ENCODE peak calls at places on chromosome 19, in seven cellular contexts. L, V, Q, G, U, J and R are unnamed samples.

GRCh38 chr19:34263745-34264237 is 9.4 kb downstream of the GARRE1 start:
- DNase-seq in V (no peak), U (no peak), J (no peak), Q (no peak), L (no peak), G (no peak), R (no peak)

GRCh38 chr19:1401138-1401888 is at the start of gene GAMT:
- DNase-seq in G (peak; percentile 27), J (peak; percentile 55), V (no peak), U (peak; percentile 73), Q (peak; percentile 88), L (no peak), R (peak; percentile 49)

GRCh38 chr19:40805258-40805868 is 6.4 kb downstream of the EGLN2 start:
- DNase-seq in G (peak; percentile 24), L (no peak), Q (no peak), U (no peak), J (no peak), V (no peak), R (no peak)

GRCh38 chr19:1811942-1812425 is at the start of gene ATP8B3:
- DNase-seq in Q (peak; percentile 100), G (peak; percentile 69), U (no peak), V (no peak), J (no peak), L (no peak), R (no peak)

GRCh38 chr19:2957160-2957559 is 12.4 kb upstream of the ZNF77 start:
- DNase-seq in L (no peak), U (no peak), V (no peak), J (no peak), Q (no peak), G (no peak), R (no peak)

GRCh38 chr19:47790398-47790814 is 11.9 kb downstream of the SELENOW start:
- DNase-seq in Q (peak; percentile 85), L (no peak), G (peak; percentile 84), V (peak; percentile 15), U (peak; percentile 96), J (peak; percentile 71), R (peak; percentile 86)

GRCh38 chr19:47512183-47512947 is 2.5 kb downstream of the NAPA start:
- DNase-seq in Q (no peak), J (peak; percentile 53), U (no peak), G (no peak), V (peak; percentile 27), L (no peak), R (no peak)

GRCh38 chr19:31432411-31432810 is 83.2 kb upstream of the TSHZ3 start:
- DNase-seq in J (no peak), Q (no peak), U (no peak), V (no peak), L (no peak), G (no peak), R (no peak)

GRCh38 chr19:51699170-51699569 is 6.0 kb downstream of the SPACA6 start:
- DNase-seq in V (no peak), J (no peak), L (no peak), G (no peak), Q (no peak), U (no peak), R (no peak)

GRCh38 chr19:15187026-15188007 is 13.5 kb downstream of the NOTCH3 start:
- DNase-seq in L (no peak), G (no peak), V (no peak), U (peak; percentile 27), Q (peak; percentile 51), J (no peak), R (no peak)

GRCh38 chr19:12990447-12990846 is 4.8 kb upstream of the NFIX start:
- DNase-seq in Q (no peak), L (no peak), U (no peak), J (no peak), V (no peak), G (no peak), R (no peak)

GRCh38 chr19:30233375-30233774 is 138.8 kb upstream of the ZNF536 start:
- DNase-seq in Q (no peak), V (no peak), L (no peak), G (no peak), J (no peak), U (no peak), R (no peak)

GRCh38 chr19:3671680-3672574 is 28.3 kb downstream of the PIP5K1C start:
- DNase-seq in Q (no peak), V (no peak), U (peak; percentile 32), G (no peak), J (peak; percentile 53), L (no peak), R (peak; percentile 67)

GRCh38 chr19:38850976-38851621 is 1.3 kb upstream of the HNRNPL start:
- DNase-seq in G (peak; percentile 27), U (peak; percentile 50), J (no peak), Q (no peak), V (no peak), L (no peak), R (no peak)

GRCh38 chr19:51749979-51750378 is 1.7 kb downstream of the FPR1 start:
- DNase-seq in U (no peak), G (no peak), Q (no peak), V (no peak), J (peak; percentile 30), L (no peak), R (no peak)

GRCh38 chr19:37594982-37595382 is 306 bp downstream of the ZNF540 start:
- DNase-seq in V (no peak), L (no peak), G (peak; percentile 50), Q (peak; percentile 45), U (peak; percentile 36), J (peak; percentile 58), R (peak; percentile 53)

GRCh38 chr19:6740589-6741348 is 1.3 kb downstream of the TRIP10 start:
- DNase-seq in G (peak; percentile 11), Q (no peak), V (no peak), U (peak; percentile 63), J (peak; percentile 76), L (no peak), R (peak; percentile 49)

GRCh38 chr19:13012690-13013608 is 17.7 kb downstream of the NFIX start:
- DNase-seq in Q (peak; percentile 86), U (no peak), J (peak; percentile 84), V (no peak), L (no peak), G (no peak), R (peak; percentile 42)